ENCODE peak calls at places on chromosome X, in nine cellular contexts. K is head of caudate nucleus, M is left kidney, N is Daoy, R is Calu3, S is A172, X is HTR-8/SVneo, H is endodermal cell, Y is DND-41. I is an unnamed sample.
A peak's percentile ranks its signal among the peaks of the same experiment; 100 is the strongest.

GRCh38 chrX:40093586-40093985 is 4.2 kb downstream of the BCOR start:
- DNase-seq in K (no peak), H (no peak), S (no peak), Y (no peak), N (no peak), X (no peak), M (no peak), R (no peak), I (no peak)

GRCh38 chrX:70754169-70754843 is 154.2 kb downstream of the TEX11 start:
- DNase-seq in R (no peak), Y (peak; percentile 4), N (no peak), H (no peak), K (no peak), M (no peak), X (no peak), S (no peak), I (no peak)

GRCh38 chrX:2299871-2300270 is 200.9 kb downstream of the DHRSX start:
- DNase-seq in X (no peak), N (no peak), M (no peak), K (no peak), R (no peak), S (no peak), Y (no peak), H (no peak), I (no peak)

GRCh38 chrX:13938053-13938765 is 91.5 kb downstream of the GEMIN8 start:
- DNase-seq in X (no peak), S (no peak), R (peak; percentile 72), M (peak; percentile 65), K (peak; percentile 56), N (peak; percentile 5), H (peak; percentile 78), Y (no peak), I (no peak)

GRCh38 chrX:47380268-47380667 is 9.9 kb downstream of the ZNF157 start:
- DNase-seq in K (no peak), R (no peak), M (no peak), H (no peak), S (no peak), X (no peak), Y (peak; percentile 92), N (no peak), I (no peak)

GRCh38 chrX:10756365-10756915 is 136.1 kb upstream of the MID1 start:
- DNase-seq in H (no peak), Y (no peak), X (peak; percentile 74), K (no peak), N (peak; percentile 80), R (peak; percentile 38), S (peak; percentile 80), M (peak; percentile 67), I (no peak)

GRCh38 chrX:68568136-68568535 is 69.3 kb downstream of the YIPF6 start:
- DNase-seq in M (no peak), H (no peak), K (no peak), S (no peak), N (no peak), X (no peak), Y (no peak), R (no peak), I (no peak)

GRCh38 chrX:71846429-71846828 is 64.2 kb upstream of the NHSL2 start:
- DNase-seq in S (peak; percentile 72), X (no peak), Y (no peak), N (peak; percentile 82), R (no peak), M (no peak), K (no peak), H (no peak), I (no peak)

GRCh38 chrX:153969904-153970397 is 1.7 kb downstream of the HCFC1 start:
- DNase-seq in K (peak; percentile 64), H (no peak), S (peak; percentile 38), R (no peak), M (no peak), Y (no peak), N (no peak), X (no peak), I (no peak)

GRCh38 chrX:1592128-1592862 is 891 bp downstream of the AKAP17A start:
- DNase-seq in Y (no peak), K (no peak), S (no peak), N (no peak), H (peak; percentile 85), R (peak; percentile 11), M (peak; percentile 62), X (no peak), I (no peak)

GRCh38 chrX:42615161-42615563 is 162.8 kb downstream of the PPP1R2C start:
- DNase-seq in K (no peak), H (peak; percentile 85), Y (peak; percentile 20), R (peak; percentile 17), M (no peak), N (no peak), X (no peak), S (peak; percentile 3), I (no peak)

GRCh38 chrX:152276277-152276676 is 137.9 kb upstream of the MAGEA10 start:
- DNase-seq in K (no peak), H (no peak), S (no peak), X (no peak), M (no peak), Y (no peak), R (no peak), N (no peak), I (no peak)

GRCh38 chrX:132488092-132488749 is 617 bp downstream of the MBNL3 start:
- DNase-seq in K (no peak), M (peak; percentile 52), H (no peak), Y (peak; percentile 46), S (no peak), R (no peak), X (no peak), N (peak; percentile 42), I (no peak)

GRCh38 chrX:1443496-1444075 is 9.1 kb downstream of the ASMTL start:
- DNase-seq in H (peak; percentile 29), N (no peak), K (no peak), Y (peak; percentile 2), R (no peak), S (no peak), M (no peak), X (no peak), I (no peak)

GRCh38 chrX:39874202-39874816 is 223.4 kb downstream of the BCOR start:
- DNase-seq in N (peak; percentile 30), Y (no peak), H (no peak), K (no peak), R (no peak), M (no peak), S (no peak), X (peak; percentile 37), I (peak; percentile 41)

GRCh38 chrX:40107291-40108083 is 9.7 kb upstream of the BCOR start:
- DNase-seq in S (no peak), X (no peak), H (peak; percentile 90), N (peak; percentile 66), M (peak; percentile 70), R (peak; percentile 65), K (peak; percentile 50), Y (no peak), I (no peak)

GRCh38 chrX:112053169-112053568 is 29.4 kb downstream of the TRPC5 start:
- DNase-seq in Y (no peak), M (no peak), S (no peak), H (no peak), X (no peak), R (no peak), K (no peak), N (no peak), I (no peak)

GRCh38 chrX:30224541-30224940 is 5.9 kb upstream of the MAGEB3 start:
- DNase-seq in K (no peak), R (no peak), Y (no peak), N (no peak), H (no peak), S (no peak), X (no peak), M (peak; percentile 65), I (no peak)

GRCh38 chrX:128518508-128518907 is 466.3 kb upstream of the ACTRT1 start:
- DNase-seq in H (peak; percentile 49), S (no peak), K (peak; percentile 0), Y (no peak), X (no peak), N (no peak), M (peak; percentile 29), R (no peak), I (no peak)

GRCh38 chrX:116317409-116317808 is 119.0 kb upstream of the SLC6A14 start:
- DNase-seq in S (no peak), N (no peak), K (peak; percentile 58), M (peak; percentile 68), R (peak; percentile 1), X (no peak), Y (no peak), H (peak; percentile 47), I (no peak)

GRCh38 chrX:13662537-13662841 is 9.5 kb downstream of the TCEANC start:
- DNase-seq in X (no peak), S (no peak), N (no peak), M (peak; percentile 8), R (no peak), K (no peak), Y (no peak), H (no peak), I (no peak)

GRCh38 chrX:1449581-1450149 is 3.0 kb downstream of the ASMTL start:
- DNase-seq in Y (peak; percentile 4), N (no peak), R (no peak), S (no peak), K (no peak), M (no peak), H (peak; percentile 22), X (no peak), I (no peak)

GRCh38 chrX:131816551-131817136 is 206.5 kb upstream of the STK26 start:
- DNase-seq in X (no peak), N (no peak), K (peak; percentile 62), Y (peak; percentile 41), H (no peak), R (no peak), M (no peak), S (no peak), I (no peak)

GRCh38 chrX:96763608-96764007 is 79.0 kb downstream of the DIAPH2 start:
- DNase-seq in Y (no peak), K (no peak), R (no peak), S (no peak), H (no peak), X (no peak), N (no peak), M (no peak), I (no peak)

GRCh38 chrX:119784747-119785446 is 6.5 kb downstream of the RPL39 start:
- DNase-seq in X (no peak), K (peak; percentile 2), M (peak; percentile 5), R (peak; percentile 62), Y (peak; percentile 62), N (peak; percentile 19), H (peak; percentile 74), S (no peak), I (peak; percentile 24)

GRCh38 chrX:130086414-130087207 is 23.7 kb downstream of the ELF4 start:
- DNase-seq in Y (peak; percentile 89), R (no peak), S (no peak), M (no peak), K (no peak), X (no peak), H (no peak), N (no peak), I (no peak)

GRCh38 chrX:15475021-15475420 is 18.1 kb downstream of the PIR start:
- DNase-seq in H (no peak), Y (no peak), N (peak; percentile 81), R (peak; percentile 54), S (no peak), M (peak; percentile 21), K (no peak), X (no peak), I (no peak)

GRCh38 chrX:17521871-17522693 is 147.1 kb downstream of the NHS start:
- DNase-seq in M (peak; percentile 75), S (peak; percentile 62), H (peak; percentile 82), R (peak; percentile 54), X (peak; percentile 46), Y (no peak), N (peak; percentile 35), K (no peak), I (no peak)

I was measured in activated CD8-positive, alpha-beta memory T cell treated with anti-CD3 and anti-CD28 coated beads for 48 hours.